ENCODE peak calls at places on chromosome 13, in eight cellular contexts. K, W, I, T, N, M, Q and X are unnamed samples.

GRCh38 chr13:103282571-103283450 is 216.6 kb upstream of the SLC10A2 start:
- DNase-seq in K (peak), W (peak), I (no peak), T (no peak), N (no peak), M (no peak), Q (peak), X (no peak)

GRCh38 chr13:99617474-99618255 is 116.4 kb downstream of the TM9SF2 start:
- DNase-seq in K (peak), W (no peak), I (no peak), T (peak), N (no peak), M (no peak), Q (peak), X (peak)

GRCh38 chr13:26465514-26465913 is 92.0 kb upstream of the WASF3 start:
- DNase-seq in K (no peak), W (no peak), I (peak), T (peak), N (no peak), M (no peak), Q (no peak), X (no peak)

GRCh38 chr13:50277127-50277526 is 261.9 kb downstream of the KCNRG start:
- DNase-seq in K (no peak), W (no peak), I (no peak), T (no peak), N (no peak), M (no peak), Q (no peak), X (no peak)

GRCh38 chr13:34356686-34357434 is 538.9 kb downstream of the RFC3 start:
- DNase-seq in K (peak), W (no peak), I (no peak), T (no peak), N (no peak), M (no peak), Q (no peak), X (no peak)

GRCh38 chr13:63345835-63346234 is 1930.2 kb upstream of the PCDH20 start:
- DNase-seq in K (no peak), W (no peak), I (no peak), T (no peak), N (no peak), M (no peak), Q (no peak), X (no peak)

GRCh38 chr13:46202188-46202795 is 9.4 kb upstream of the LRRC63 start:
- DNase-seq in K (no peak), W (no peak), I (no peak), T (no peak), N (no peak), M (peak), Q (no peak), X (no peak)

GRCh38 chr13:48411281-48412099 is 1.4 kb downstream of the LPAR6 start:
- DNase-seq in K (peak), W (no peak), I (no peak), T (no peak), N (no peak), M (peak), Q (peak), X (no peak)

GRCh38 chr13:36101157-36101556 is 30.0 kb downstream of the DCLK1 start:
- DNase-seq in K (no peak), W (no peak), I (no peak), T (no peak), N (no peak), M (no peak), Q (no peak), X (no peak)

GRCh38 chr13:113857531-113858195 is 6.2 kb downstream of the GAS6 start:
- DNase-seq in K (no peak), W (peak), I (no peak), T (peak), N (no peak), M (no peak), Q (no peak), X (no peak)

GRCh38 chr13:75365724-75366173 is 116.2 kb downstream of the TBC1D4 start:
- DNase-seq in K (peak), W (no peak), I (no peak), T (no peak), N (no peak), M (no peak), Q (peak), X (no peak)

GRCh38 chr13:80599765-80600164 is 258.8 kb upstream of the SPRY2 start:
- DNase-seq in K (no peak), W (no peak), I (no peak), T (no peak), N (no peak), M (no peak), Q (no peak), X (no peak)

GRCh38 chr13:51684076-51684475 is 99.8 kb downstream of the WDFY2 start:
- DNase-seq in K (peak), W (no peak), I (no peak), T (no peak), N (no peak), M (no peak), Q (peak), X (no peak)

GRCh38 chr13:22110368-22110767 is 439.5 kb downstream of the FGF9 start:
- DNase-seq in K (no peak), W (peak), I (no peak), T (no peak), N (no peak), M (no peak), Q (no peak), X (no peak)

GRCh38 chr13:75226092-75226491 is 255.9 kb downstream of the TBC1D4 start:
- DNase-seq in K (peak), W (no peak), I (no peak), T (no peak), N (no peak), M (no peak), Q (no peak), X (no peak)

GRCh38 chr13:67223024-67223423 is 7.1 kb downstream of the PCDH9 start:
- DNase-seq in K (peak), W (no peak), I (no peak), T (no peak), N (peak), M (no peak), Q (peak), X (no peak)

GRCh38 chr13:59463023-59463422 is 700.7 kb downstream of the DIAPH3 start:
- DNase-seq in K (no peak), W (no peak), I (no peak), T (no peak), N (no peak), M (no peak), Q (no peak), X (no peak)

GRCh38 chr13:41694902-41695301 is 237.6 kb downstream of the RGCC start:
- DNase-seq in K (peak), W (peak), I (peak), T (peak), N (peak), M (no peak), Q (peak), X (no peak)

GRCh38 chr13:110307697-110308376 is 753 bp downstream of the COL4A2 start:
- DNase-seq in K (peak), W (no peak), I (no peak), T (no peak), N (no peak), M (no peak), Q (peak), X (peak)

GRCh38 chr13:91351980-91352379 is 4.5 kb downstream of the MIR17HG start:
- DNase-seq in K (no peak), W (no peak), I (no peak), T (no peak), N (no peak), M (no peak), Q (no peak), X (no peak)

GRCh38 chr13:51258612-51259358 is 36.6 kb downstream of the FAM124A start:
- DNase-seq in K (no peak), W (peak), I (no peak), T (no peak), N (no peak), M (no peak), Q (no peak), X (no peak)

GRCh38 chr13:70964124-70964523 is 855.9 kb upstream of the KLHL1 start:
- DNase-seq in K (no peak), W (no peak), I (no peak), T (no peak), N (no peak), M (no peak), Q (no peak), X (peak)

GRCh38 chr13:77047649-77048343 is 20.8 kb upstream of the FBXL3 start:
- DNase-seq in K (no peak), W (no peak), I (no peak), T (no peak), N (no peak), M (no peak), Q (no peak), X (no peak)

GRCh38 chr13:90562388-90562787 is 785.1 kb upstream of the MIR17HG start:
- DNase-seq in K (peak), W (no peak), I (no peak), T (no peak), N (no peak), M (no peak), Q (no peak), X (no peak)

GRCh38 chr13:29840585-29840984 is 9.8 kb downstream of the UBL3 start:
- DNase-seq in K (no peak), W (no peak), I (no peak), T (no peak), N (no peak), M (no peak), Q (no peak), X (no peak)
- H3K4me3 ChIP-seq in K (no peak), W (no peak), I (no peak), T (no peak), N (no peak), M (no peak), Q (no peak), X (no peak)

GRCh38 chr13:44573071-44573470 is 3.1 kb downstream of the TSC22D1 start:
- DNase-seq in K (peak), W (no peak), I (no peak), T (no peak), N (no peak), M (no peak), Q (no peak), X (no peak)
- H3K4me3 ChIP-seq in K (peak), W (peak), I (peak), T (no peak), N (peak), M (no peak), Q (peak), X (no peak)

DNA sequence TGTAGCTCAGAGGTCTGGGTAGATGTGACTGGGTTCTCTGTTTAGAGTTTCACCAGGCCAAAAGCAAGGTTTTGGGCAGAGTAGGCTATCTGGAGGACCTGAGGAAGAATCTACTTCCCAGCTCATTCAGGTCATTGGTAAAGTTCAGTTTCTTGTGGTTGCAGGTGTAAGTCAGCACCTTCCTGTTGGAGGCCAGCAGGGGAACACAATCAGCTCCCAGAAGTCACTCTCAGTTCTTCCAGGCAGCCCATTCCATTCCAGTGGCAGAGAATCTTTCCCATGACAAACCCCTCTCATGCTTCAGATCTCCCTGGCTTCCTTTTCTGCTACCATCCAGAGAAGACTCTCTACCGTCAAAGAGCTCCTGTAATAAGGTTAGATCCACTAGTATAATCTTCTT is 176.2 kb upstream of the UFM1 start:
- DNase-seq in K (no peak), W (no peak), I (no peak), T (no peak), N (no peak), M (no peak), Q (no peak), X (no peak)
- H3K4me3 ChIP-seq in K (no peak), W (no peak), I (no peak), T (no peak), N (no peak), M (no peak), Q (no peak), X (no peak)

GRCh38 chr13:33115274-33115673 is 99.1 kb downstream of the KL start:
- DNase-seq in K (no peak), W (no peak), I (no peak), T (no peak), N (no peak), M (no peak), Q (no peak), X (no peak)
- H3K4me3 ChIP-seq in K (no peak), W (no peak), I (no peak), T (no peak), N (no peak), M (no peak), Q (no peak), X (no peak)

GRCh38 chr13:54210397-54211050 is 1181.9 kb downstream of the OLFM4 start:
- DNase-seq in K (no peak), W (no peak), I (no peak), T (no peak), N (no peak), M (no peak), Q (no peak), X (no peak)

DNA sequence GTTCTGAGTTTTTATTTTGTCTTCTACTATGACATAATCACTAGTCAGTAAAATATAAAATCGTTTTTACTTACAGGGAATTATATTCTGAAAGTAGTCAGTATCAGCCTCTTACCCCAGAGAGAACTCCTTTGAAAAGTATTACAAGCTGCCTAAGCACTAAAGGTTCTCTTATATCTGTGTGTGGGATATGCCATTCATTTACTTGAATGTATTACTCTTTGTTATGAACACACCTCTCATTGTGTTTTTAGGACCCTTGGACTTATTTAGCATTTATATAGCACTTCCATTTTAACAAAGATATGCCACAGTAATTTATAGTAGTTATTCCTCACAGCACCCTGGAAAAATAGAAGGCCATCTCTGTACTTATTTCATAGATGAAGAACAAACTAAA is 1178.0 kb downstream of the OLFM4 start:
- DNase-seq in K (no peak), W (no peak), I (no peak), T (no peak), N (no peak), M (no peak), Q (no peak), X (no peak)
- H3K4me3 ChIP-seq in K (no peak), W (no peak), I (no peak), T (no peak), N (no peak), M (no peak), Q (no peak), X (no peak)

GRCh38 chr13:24124789-24125476 is 35.6 kb upstream of the SPATA13 start:
- DNase-seq in K (no peak), W (no peak), I (no peak), T (peak), N (no peak), M (no peak), Q (peak), X (no peak)

GRCh38 chr13:24119593-24120508 is 40.7 kb upstream of the SPATA13 start:
- DNase-seq in K (peak), W (no peak), I (no peak), T (no peak), N (no peak), M (no peak), Q (peak), X (peak)

GRCh38 chr13:24127116-24127631 is 33.3 kb upstream of the SPATA13 start:
- DNase-seq in K (peak), W (peak), I (no peak), T (no peak), N (no peak), M (no peak), Q (peak), X (no peak)

GRCh38 chr13:24128112-24128511 is 32.4 kb upstream of the SPATA13 start:
- DNase-seq in K (no peak), W (no peak), I (no peak), T (no peak), N (no peak), M (no peak), Q (no peak), X (no peak)

DNA sequence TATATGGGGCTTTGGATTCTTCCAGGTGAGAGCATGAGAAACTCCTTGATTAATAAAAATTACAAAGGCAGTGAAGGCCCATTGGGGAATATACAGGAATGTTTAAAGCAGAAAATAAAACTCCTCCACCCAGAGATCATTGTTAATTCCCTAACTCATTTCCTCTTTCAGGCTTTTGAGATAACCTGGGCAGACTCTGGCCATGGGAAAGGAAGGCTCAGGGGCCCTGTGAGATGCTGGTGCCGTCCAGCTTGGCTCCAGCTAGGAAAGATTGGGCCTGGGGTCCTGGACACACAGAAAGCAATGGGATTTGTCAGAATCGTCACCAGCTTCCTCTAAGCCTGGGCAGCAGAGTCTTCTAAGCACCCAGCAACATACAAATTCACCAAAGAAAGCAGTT is 36.8 kb upstream of the SPATA13 start:
- DNase-seq in K (no peak), W (no peak), I (no peak), T (no peak), N (no peak), M (no peak), Q (no peak), X (no peak)
- H3K4me3 ChIP-seq in K (no peak), W (no peak), I (no peak), T (no peak), N (no peak), M (no peak), Q (no peak), X (no peak)